ENCODE peak calls at places on chromosome 1, in nine cellular contexts. One of them, this sample, is unnamed.

GRCh38 chr1:234998174-234998741 is 130.4 kb downstream of the TOMM20 start:
- DNase-seq in tibial artery: peak; percentile 63
- DNase-seq in heart left ventricle: peak; percentile 78
- DNase-seq in SJSA1: no peak
- DNase-seq in aorta: peak; percentile 81
- DNase-seq in ascending aorta: peak; percentile 87
- DNase-seq in gastrocnemius medialis: peak; percentile 64
- DNase-seq in body of pancreas: no peak
- DNase-seq in psoas muscle: peak; percentile 76
- DNase-seq in this sample: no peak

GRCh38 chr1:166925791-166926483 is 49.4 kb downstream of the ILDR2 start:
- DNase-seq in gastrocnemius medialis: no peak
- DNase-seq in SJSA1: peak; percentile 89
- DNase-seq in ascending aorta: no peak
- DNase-seq in body of pancreas: no peak
- DNase-seq in aorta: no peak
- DNase-seq in psoas muscle: no peak
- DNase-seq in tibial artery: no peak
- DNase-seq in heart left ventricle: no peak
- DNase-seq in this sample: no peak

GRCh38 chr1:104132386-104132973 is 382.8 kb downstream of the AMY1C start:
- DNase-seq in SJSA1: no peak
- DNase-seq in body of pancreas: no peak
- DNase-seq in aorta: no peak
- DNase-seq in ascending aorta: no peak
- DNase-seq in gastrocnemius medialis: no peak
- DNase-seq in psoas muscle: no peak
- DNase-seq in tibial artery: no peak
- DNase-seq in heart left ventricle: no peak
- DNase-seq in this sample: no peak

GRCh38 chr1:101738475-101738874 is 258.3 kb downstream of the OLFM3 start:
- DNase-seq in tibial artery: no peak
- DNase-seq in ascending aorta: no peak
- DNase-seq in body of pancreas: no peak
- DNase-seq in gastrocnemius medialis: no peak
- DNase-seq in heart left ventricle: no peak
- DNase-seq in aorta: no peak
- DNase-seq in psoas muscle: no peak
- DNase-seq in SJSA1: no peak
- DNase-seq in this sample: no peak

GRCh38 chr1:63705058-63705457 is 68.8 kb upstream of the ROR1 start:
- DNase-seq in psoas muscle: no peak
- DNase-seq in SJSA1: no peak
- DNase-seq in heart left ventricle: no peak
- DNase-seq in body of pancreas: peak; percentile 53
- DNase-seq in ascending aorta: no peak
- DNase-seq in tibial artery: no peak
- DNase-seq in gastrocnemius medialis: no peak
- DNase-seq in aorta: no peak
- DNase-seq in this sample: no peak

GRCh38 chr1:207172321-207172720 is 68.3 kb downstream of the C4BPA start:
- DNase-seq in aorta: no peak
- DNase-seq in body of pancreas: no peak
- DNase-seq in SJSA1: no peak
- DNase-seq in psoas muscle: no peak
- DNase-seq in gastrocnemius medialis: no peak
- DNase-seq in heart left ventricle: no peak
- DNase-seq in tibial artery: no peak
- DNase-seq in ascending aorta: no peak
- DNase-seq in this sample: no peak

GRCh38 chr1:94237291-94238226 is at the start of gene ARHGAP29:
- DNase-seq in ascending aorta: peak; percentile 86
- DNase-seq in body of pancreas: peak; percentile 89
- DNase-seq in psoas muscle: peak; percentile 82
- DNase-seq in gastrocnemius medialis: peak; percentile 60
- DNase-seq in heart left ventricle: peak; percentile 93
- DNase-seq in tibial artery: peak; percentile 64
- DNase-seq in aorta: peak; percentile 86
- DNase-seq in SJSA1: peak; percentile 87
- DNase-seq in this sample: no peak

GRCh38 chr1:204623894-204624361 is 61.6 kb downstream of the LRRN2 start:
- DNase-seq in heart left ventricle: no peak
- DNase-seq in gastrocnemius medialis: no peak
- DNase-seq in body of pancreas: no peak
- DNase-seq in psoas muscle: no peak
- DNase-seq in ascending aorta: no peak
- DNase-seq in aorta: no peak
- DNase-seq in SJSA1: no peak
- DNase-seq in tibial artery: no peak
- DNase-seq in this sample: no peak

GRCh38 chr1:74470262-74470661 is 42.1 kb downstream of the LRRC53 start:
- DNase-seq in aorta: no peak
- DNase-seq in gastrocnemius medialis: no peak
- DNase-seq in tibial artery: no peak
- DNase-seq in psoas muscle: no peak
- DNase-seq in body of pancreas: no peak
- DNase-seq in SJSA1: no peak
- DNase-seq in heart left ventricle: no peak
- DNase-seq in ascending aorta: no peak
- DNase-seq in this sample: no peak

GRCh38 chr1:63951076-63951946 is 177.5 kb downstream of the ROR1 start:
- DNase-seq in ascending aorta: no peak
- DNase-seq in gastrocnemius medialis: no peak
- DNase-seq in body of pancreas: no peak
- DNase-seq in SJSA1: no peak
- DNase-seq in heart left ventricle: no peak
- DNase-seq in psoas muscle: no peak
- DNase-seq in aorta: no peak
- DNase-seq in tibial artery: no peak
- DNase-seq in this sample: no peak

GRCh38 chr1:213985181-213986019 is 2.4 kb upstream of the PROX1 start:
- DNase-seq in tibial artery: no peak
- DNase-seq in ascending aorta: no peak
- DNase-seq in SJSA1: no peak
- DNase-seq in heart left ventricle: peak; percentile 64
- DNase-seq in body of pancreas: no peak
- DNase-seq in gastrocnemius medialis: no peak
- DNase-seq in psoas muscle: no peak
- DNase-seq in aorta: no peak
- DNase-seq in this sample: no peak

GRCh38 chr1:213986020-213986924 is 1.5 kb upstream of the PROX1 start:
- DNase-seq in ascending aorta: no peak
- DNase-seq in SJSA1: no peak
- DNase-seq in gastrocnemius medialis: no peak
- DNase-seq in body of pancreas: no peak
- DNase-seq in psoas muscle: no peak
- DNase-seq in tibial artery: no peak
- DNase-seq in aorta: no peak
- DNase-seq in heart left ventricle: no peak
- DNase-seq in this sample: no peak

GRCh38 chr1:213987876-213988638 is at the start of gene PROX1:
- DNase-seq in psoas muscle: peak; percentile 78
- DNase-seq in aorta: peak; percentile 83
- DNase-seq in tibial artery: peak; percentile 81
- DNase-seq in heart left ventricle: peak; percentile 86
- DNase-seq in ascending aorta: peak; percentile 87
- DNase-seq in body of pancreas: peak; percentile 85
- DNase-seq in gastrocnemius medialis: peak; percentile 73
- DNase-seq in SJSA1: peak; percentile 77
- DNase-seq in this sample: peak; percentile 28

GRCh38 chr1:213987422-213987875 is 324 bp upstream of the PROX1 start:
- DNase-seq in SJSA1: no peak
- DNase-seq in ascending aorta: no peak
- DNase-seq in gastrocnemius medialis: no peak
- DNase-seq in aorta: no peak
- DNase-seq in heart left ventricle: peak; percentile 70
- DNase-seq in body of pancreas: no peak
- DNase-seq in tibial artery: no peak
- DNase-seq in psoas muscle: peak; percentile 54
- DNase-seq in this sample: no peak

GRCh38 chr1:213986925-213987250 is 885 bp upstream of the PROX1 start:
- DNase-seq in heart left ventricle: no peak
- DNase-seq in aorta: no peak
- DNase-seq in gastrocnemius medialis: no peak
- DNase-seq in ascending aorta: no peak
- DNase-seq in psoas muscle: no peak
- DNase-seq in body of pancreas: no peak
- DNase-seq in SJSA1: no peak
- DNase-seq in tibial artery: no peak
- DNase-seq in this sample: no peak
- H3K27me3 ChIP-seq in heart left ventricle: peaks cover 56% of the 10 kb centered on the region
- H3K27me3 ChIP-seq in aorta: no peaks in the 10 kb centered on the region
- H3K27me3 ChIP-seq in gastrocnemius medialis: peaks cover 34% of the 10 kb centered on the region
- H3K27me3 ChIP-seq in ascending aorta: peaks cover 26% of the 10 kb centered on the region
- H3K27me3 ChIP-seq in psoas muscle: peaks cover 55% of the 10 kb centered on the region
- H3K27me3 ChIP-seq in body of pancreas: peaks cover 7% of the 10 kb centered on the region
- H3K27me3 ChIP-seq in SJSA1: peaks cover 61% of the 10 kb centered on the region
- H3K27me3 ChIP-seq in tibial artery: peaks cover 5% of the 10 kb centered on the region
- H3K27me3 ChIP-seq in this sample: peaks cover 72% of the 10 kb centered on the region

DNA sequence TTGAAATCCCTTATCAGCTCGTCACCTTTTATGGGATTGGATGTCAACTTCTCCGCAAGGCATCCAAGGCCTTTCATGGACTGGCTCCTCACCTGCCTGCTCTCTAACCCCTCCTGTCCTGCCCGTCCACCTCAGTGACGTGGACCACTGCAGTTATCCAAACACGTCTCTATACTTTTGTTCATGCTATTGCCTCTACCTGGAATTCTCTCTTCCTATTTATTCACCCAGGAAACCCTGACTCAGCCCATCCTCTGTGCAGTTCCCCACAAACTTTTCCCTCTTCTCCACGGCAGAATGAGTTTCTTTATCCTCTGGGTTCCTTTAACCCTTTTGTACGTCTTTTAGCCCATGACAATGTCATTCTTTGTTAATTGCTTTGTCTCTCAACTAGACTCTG is 5.1 kb upstream of the UTP25 start:
- DNase-seq in body of pancreas: no peak
- DNase-seq in SJSA1: no peak
- DNase-seq in gastrocnemius medialis: no peak
- DNase-seq in ascending aorta: no peak
- DNase-seq in heart left ventricle: no peak
- DNase-seq in tibial artery: no peak
- DNase-seq in psoas muscle: no peak
- DNase-seq in aorta: no peak
- DNase-seq in this sample: no peak
- H3K4me3 ChIP-seq in body of pancreas: no peak overlapping the region
- H3K4me3 ChIP-seq in SJSA1: no peak overlapping the region
- H3K4me3 ChIP-seq in gastrocnemius medialis: no peak overlapping the region
- H3K4me3 ChIP-seq in ascending aorta: no peak overlapping the region
- H3K4me3 ChIP-seq in heart left ventricle: no peak overlapping the region
- H3K4me3 ChIP-seq in tibial artery: no peak overlapping the region
- H3K4me3 ChIP-seq in psoas muscle: no peak overlapping the region
- H3K4me3 ChIP-seq in aorta: no peak overlapping the region
- H3K4me3 ChIP-seq in this sample: no peak overlapping the region

GRCh38 chr1:57959727-57960300 is 536.0 kb upstream of the DAB1 start:
- DNase-seq in gastrocnemius medialis: no peak
- DNase-seq in psoas muscle: no peak
- DNase-seq in ascending aorta: no peak
- DNase-seq in SJSA1: no peak
- DNase-seq in tibial artery: no peak
- DNase-seq in heart left ventricle: no peak
- DNase-seq in aorta: no peak
- DNase-seq in body of pancreas: no peak
- DNase-seq in this sample: no peak

GRCh38 chr1:57963545-57963944 is 539.7 kb upstream of the DAB1 start:
- DNase-seq in aorta: no peak
- DNase-seq in gastrocnemius medialis: no peak
- DNase-seq in heart left ventricle: no peak
- DNase-seq in SJSA1: no peak
- DNase-seq in body of pancreas: no peak
- DNase-seq in ascending aorta: no peak
- DNase-seq in psoas muscle: no peak
- DNase-seq in tibial artery: no peak
- DNase-seq in this sample: no peak

DNA sequence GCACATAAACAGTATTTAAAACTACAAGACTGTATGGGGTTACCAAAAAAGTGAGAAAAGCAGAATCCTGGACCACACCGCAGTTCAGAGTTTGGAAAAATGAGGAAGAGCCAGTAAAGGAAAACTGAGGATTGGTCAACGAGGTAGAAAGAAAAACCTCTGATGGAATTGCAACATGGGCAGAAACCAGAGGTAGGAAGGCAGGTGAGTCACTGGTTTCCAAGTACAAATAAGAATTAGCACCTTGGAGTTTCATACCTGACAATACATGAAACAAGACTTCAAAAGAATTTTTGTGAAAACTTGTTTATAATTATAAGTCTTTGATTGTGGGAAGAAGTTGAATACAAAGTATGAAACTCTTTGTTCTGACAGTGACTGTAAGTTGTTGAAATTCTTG is 533.7 kb upstream of the DAB1 start:
- DNase-seq in tibial artery: no peak
- DNase-seq in body of pancreas: no peak
- DNase-seq in ascending aorta: no peak
- DNase-seq in heart left ventricle: no peak
- DNase-seq in gastrocnemius medialis: no peak
- DNase-seq in SJSA1: no peak
- DNase-seq in aorta: no peak
- DNase-seq in psoas muscle: no peak
- DNase-seq in this sample: no peak
- H3K9me3 ChIP-seq in tibial artery: no peaks in the 10 kb centered on the region
- H3K9me3 ChIP-seq in body of pancreas: no peaks in the 10 kb centered on the region
- H3K9me3 ChIP-seq in ascending aorta: no peaks in the 10 kb centered on the region
- H3K9me3 ChIP-seq in heart left ventricle: no peaks in the 10 kb centered on the region
- H3K9me3 ChIP-seq in gastrocnemius medialis: no peaks in the 10 kb centered on the region
- H3K9me3 ChIP-seq in SJSA1: no peaks in the 10 kb centered on the region
- H3K9me3 ChIP-seq in aorta: peaks cover 3% of the 10 kb centered on the region
- H3K9me3 ChIP-seq in psoas muscle: no peaks in the 10 kb centered on the region
- H3K9me3 ChIP-seq in this sample: no peaks in the 10 kb centered on the region

GRCh38 chr1:34926156-34926555 is 3.3 kb downstream of the DLGAP3 start:
- DNase-seq in SJSA1: peak; percentile 35
- DNase-seq in heart left ventricle: no peak
- DNase-seq in psoas muscle: no peak
- DNase-seq in aorta: no peak
- DNase-seq in gastrocnemius medialis: no peak
- DNase-seq in ascending aorta: no peak
- DNase-seq in body of pancreas: no peak
- DNase-seq in tibial artery: no peak
- DNase-seq in this sample: no peak
- H3K27me3 ChIP-seq in SJSA1: peaks cover 47% of the 10 kb centered on the region
- H3K27me3 ChIP-seq in heart left ventricle: peaks cover 77% of the 10 kb centered on the region
- H3K27me3 ChIP-seq in psoas muscle: peaks cover 84% of the 10 kb centered on the region
- H3K27me3 ChIP-seq in aorta: no peaks in the 10 kb centered on the region
- H3K27me3 ChIP-seq in gastrocnemius medialis: peaks cover 60% of the 10 kb centered on the region
- H3K27me3 ChIP-seq in ascending aorta: peaks cover 26% of the 10 kb centered on the region
- H3K27me3 ChIP-seq in body of pancreas: peaks cover 12% of the 10 kb centered on the region
- H3K27me3 ChIP-seq in tibial artery: peaks cover 9% of the 10 kb centered on the region
- H3K27me3 ChIP-seq in this sample: peaks cover 40% of the 10 kb centered on the region

GRCh38 chr1:237457573-237457972 is 415.6 kb downstream of the RYR2 start:
- DNase-seq in psoas muscle: no peak
- DNase-seq in SJSA1: no peak
- DNase-seq in ascending aorta: no peak
- DNase-seq in gastrocnemius medialis: no peak
- DNase-seq in aorta: no peak
- DNase-seq in heart left ventricle: no peak
- DNase-seq in body of pancreas: no peak
- DNase-seq in tibial artery: no peak
- DNase-seq in this sample: no peak
- H3K4me3 ChIP-seq in psoas muscle: no peak overlapping the region
- H3K4me3 ChIP-seq in SJSA1: no peak overlapping the region
- H3K4me3 ChIP-seq in ascending aorta: no peak overlapping the region
- H3K4me3 ChIP-seq in gastrocnemius medialis: no peak overlapping the region
- H3K4me3 ChIP-seq in aorta: no peak overlapping the region
- H3K4me3 ChIP-seq in heart left ventricle: no peak overlapping the region
- H3K4me3 ChIP-seq in body of pancreas: no peak overlapping the region
- H3K4me3 ChIP-seq in tibial artery: no peak overlapping the region
- H3K4me3 ChIP-seq in this sample: no peak overlapping the region

GRCh38 chr1:96878640-96879039 is 157.1 kb downstream of the PTBP2 start:
- DNase-seq in ascending aorta: no peak
- DNase-seq in gastrocnemius medialis: no peak
- DNase-seq in body of pancreas: no peak
- DNase-seq in SJSA1: no peak
- DNase-seq in aorta: no peak
- DNase-seq in tibial artery: no peak
- DNase-seq in heart left ventricle: no peak
- DNase-seq in psoas muscle: no peak
- DNase-seq in this sample: no peak
- H3K9me3 ChIP-seq in ascending aorta: no peaks in the 10 kb centered on the region
- H3K9me3 ChIP-seq in gastrocnemius medialis: no peaks in the 10 kb centered on the region
- H3K9me3 ChIP-seq in body of pancreas: no peaks in the 10 kb centered on the region
- H3K9me3 ChIP-seq in SJSA1: no peaks in the 10 kb centered on the region
- H3K9me3 ChIP-seq in aorta: peaks cover 2% of the 10 kb centered on the region
- H3K9me3 ChIP-seq in tibial artery: no peaks in the 10 kb centered on the region
- H3K9me3 ChIP-seq in heart left ventricle: no peaks in the 10 kb centered on the region
- H3K9me3 ChIP-seq in psoas muscle: no peaks in the 10 kb centered on the region
- H3K9me3 ChIP-seq in this sample: no peaks in the 10 kb centered on the region

This sample was measured in CD4-positive, alpha-beta memory T cell.